ENCODE peak calls at places on chromosomes 12 and 14, in ten cellular contexts. P is activated naive CD4-positive, alpha-beta T cell; I is IMR-90; E is pons; A is breast epithelium; N is stimulated activated CD4-positive, alpha-beta T cell treated with anti-CD3 and anti-CD28 coated beads, Interleukin-15, amount 100 ng/mL, for 24 hours; Q is islet precursor cell; S is body of pancreas; K is NAMALWA; R is HEK293T. J is an unnamed sample.

GRCh38 chr12:53230971-53231858 is 794 bp downstream of the RARG start:
- DNase-seq in E (no peak), I (no peak), Q (peak), K (no peak), N (no peak), P (no peak), A (no peak), S (no peak), R (no peak), J (no peak)

GRCh38 chr12:6391013-6391412 is 7.1 kb downstream of the LTBR start:
- DNase-seq in I (no peak), A (no peak), E (no peak), Q (no peak), K (no peak), N (no peak), P (no peak), S (no peak), R (no peak), J (no peak)

GRCh38 chr12:45623221-45623620 is 106.3 kb upstream of the ARID2 start:
- DNase-seq in N (no peak), S (no peak), Q (no peak), E (no peak), A (no peak), R (no peak), I (no peak), K (no peak), P (no peak), J (no peak)

GRCh38 chr14:106185837-106186233 is 659.5 kb downstream of the TMEM121 start:
- DNase-seq in Q (no peak), S (peak), R (no peak), P (peak), A (no peak), K (peak), I (no peak), N (peak), E (no peak), J (no peak)

GRCh38 chr14:101478796-101479410 is 82.4 kb upstream of the DIO3 start:
- DNase-seq in K (no peak), E (no peak), A (no peak), R (no peak), Q (peak), I (no peak), S (no peak), N (no peak), P (no peak), J (no peak)

GRCh38 chr14:67172056-67172455 is 17.2 kb upstream of the GARIN2 start:
- DNase-seq in E (no peak), Q (no peak), P (no peak), R (no peak), A (no peak), I (no peak), K (no peak), N (no peak), S (no peak), J (no peak)

GRCh38 chr12:12333407-12333831 is 16.6 kb downstream of the MANSC1 start:
- DNase-seq in E (no peak), P (no peak), S (peak), I (peak), N (no peak), K (no peak), A (no peak), R (no peak), Q (no peak), J (no peak)

GRCh38 chr12:110841007-110841406 is 5.8 kb upstream of the CCDC63 start:
- DNase-seq in N (no peak), Q (no peak), K (no peak), S (no peak), I (no peak), R (no peak), E (no peak), P (no peak), A (no peak), J (no peak)

GRCh38 chr14:96097752-96098151 is 58.6 kb downstream of the C14orf132 start:
- DNase-seq in K (no peak), S (no peak), P (no peak), I (no peak), R (no peak), A (no peak), Q (no peak), N (no peak), E (no peak), J (no peak)

GRCh38 chr12:113926792-113927191 is 39.3 kb downstream of the RBM19 start:
- DNase-seq in R (no peak), Q (no peak), N (no peak), K (no peak), S (no peak), P (no peak), E (no peak), A (no peak), I (no peak), J (no peak)

GRCh38 chr12:67220065-67220464 is 49.1 kb upstream of the CAND1 start:
- DNase-seq in E (no peak), N (no peak), P (no peak), K (no peak), S (peak), I (no peak), R (peak), A (no peak), Q (no peak), J (no peak)

GRCh38 chr14:95516554-95517209 is at the start of gene SYNE3:
- DNase-seq in R (peak), P (no peak), N (peak), I (no peak), Q (peak), K (peak), E (no peak), S (peak), A (no peak), J (no peak)

GRCh38 chr14:43651185-43651787 is 855.8 kb downstream of the FSCB start:
- DNase-seq in P (no peak), Q (no peak), N (no peak), A (no peak), I (no peak), S (no peak), R (no peak), E (no peak), K (no peak), J (no peak)

GRCh38 chr14:24960816-24961215 is 89.1 kb downstream of the STXBP6 start:
- DNase-seq in E (no peak), I (peak), S (no peak), N (no peak), P (no peak), R (no peak), A (no peak), Q (no peak), K (no peak), J (no peak)

GRCh38 chr14:64857979-64858740 is 21.5 kb downstream of the SPTB start:
- DNase-seq in P (no peak), A (no peak), I (no peak), N (no peak), R (no peak), K (no peak), E (no peak), Q (no peak), S (no peak), J (no peak)

GRCh38 chr12:6338955-6339761 is 2.7 kb downstream of the TNFRSF1A start:
- DNase-seq in K (peak), R (no peak), P (no peak), A (no peak), N (no peak), I (no peak), E (no peak), Q (no peak), S (no peak), J (no peak)

GRCh38 chr12:56221233-56221756 is 427 bp downstream of the RNF41 start:
- DNase-seq in K (no peak), E (peak), A (peak), I (peak), R (peak), P (no peak), S (peak), Q (peak), N (no peak), J (peak)

GRCh38 chr12:51424662-51425539 is at the start of gene SLC4A8:
- DNase-seq in K (peak), N (peak), Q (peak), E (peak), A (peak), R (peak), I (peak), S (peak), P (peak), J (peak)

GRCh38 chr14:75523771-75524171 is 1.5 kb downstream of the BATF start:
- DNase-seq in N (peak), Q (no peak), K (no peak), R (no peak), P (no peak), S (no peak), A (no peak), I (peak), E (no peak), J (no peak)

GRCh38 chr12:87687362-87687761 is 341.8 kb downstream of the C12orf50 start:
- DNase-seq in K (no peak), A (no peak), S (peak), N (no peak), P (no peak), I (peak), E (no peak), Q (peak), R (no peak), J (no peak)

GRCh38 chr12:46617167-46617566 is 208.6 kb downstream of the SLC38A4 start:
- DNase-seq in P (no peak), E (no peak), Q (no peak), N (no peak), K (no peak), R (no peak), S (peak), A (peak), I (peak), J (peak)

GRCh38 chr12:19021646-19022045 is 107.9 kb upstream of the PLEKHA5 start:
- DNase-seq in P (no peak), Q (no peak), K (no peak), S (no peak), I (peak), E (no peak), R (no peak), A (no peak), N (no peak), J (no peak)

GRCh38 chr12:4274396-4274959 is 916 bp downstream of the CCND2 start:
- DNase-seq in Q (no peak), R (no peak), K (no peak), E (no peak), N (peak), I (no peak), S (peak), A (no peak), P (no peak), J (no peak)

GRCh38 chr12:13120431-13120830 is 17.0 kb upstream of the GSG1 start:
- DNase-seq in E (no peak), I (no peak), R (no peak), A (no peak), N (no peak), Q (no peak), P (no peak), S (no peak), K (no peak), J (no peak)

GRCh38 chr12:3684449-3685051 is 68.4 kb downstream of the CRACR2A start:
- DNase-seq in N (no peak), Q (peak), E (no peak), I (no peak), R (no peak), K (no peak), A (no peak), S (no peak), P (no peak), J (no peak)

GRCh38 chr12:113403435-113404415 is at the start of gene SDS:
- DNase-seq in Q (no peak), R (no peak), I (peak), S (peak), A (no peak), N (no peak), K (no peak), E (peak), P (no peak), J (no peak)

GRCh38 chr12:49058366-49059062 is 2.1 kb downstream of the KMT2D start:
- DNase-seq in S (no peak), P (no peak), A (no peak), N (no peak), R (no peak), I (no peak), K (peak), Q (no peak), E (no peak), J (no peak)

GRCh38 chr12:106898001-106898966 is 57.4 kb upstream of the TMEM263 start:
- DNase-seq in S (no peak), I (no peak), A (no peak), E (peak), Q (no peak), R (no peak), N (no peak), P (no peak), K (no peak), J (no peak)

GRCh38 chr14:54650331-54651017 is 83.5 kb downstream of the SAMD4A start:
- DNase-seq in S (no peak), A (peak), E (peak), N (no peak), I (peak), R (no peak), Q (peak), P (no peak), K (no peak), J (no peak)

GRCh38 chr14:42469637-42470426 is 863.2 kb downstream of the LRFN5 start:
- DNase-seq in R (no peak), A (no peak), Q (no peak), N (no peak), I (peak), P (no peak), S (no peak), K (no peak), E (no peak), J (no peak)

GRCh38 chr12:86724716-86725115 is 468.5 kb upstream of the MGAT4C start:
- DNase-seq in K (no peak), P (no peak), A (no peak), Q (no peak), S (no peak), N (no peak), R (no peak), I (peak), E (no peak), J (no peak)

GRCh38 chr12:43676183-43676813 is 82.3 kb downstream of the PUS7L start:
- DNase-seq in A (no peak), S (peak), E (no peak), R (peak), N (peak), K (peak), I (peak), Q (peak), P (no peak), J (no peak)

GRCh38 chr12:70840966-70841365 is 79.6 kb downstream of the PTPRR start:
- DNase-seq in R (no peak), S (no peak), K (no peak), Q (no peak), A (no peak), I (no peak), E (no peak), P (no peak), N (no peak), J (no peak)